ENCODE peak calls at places on chromosomes 6 and 20, in six cellular contexts. One of them, this sample, is unnamed.

GRCh38 chr6:22147983-22148797 is 148.6 kb downstream of the PRL start:
- DNase-seq in upper lobe of left lung: no peak
- DNase-seq in uterus: no peak
- DNase-seq in adrenal gland: no peak
- DNase-seq in Karpas-422: no peak
- DNase-seq in pancreas: no peak
- DNase-seq in this sample: no peak

GRCh38 chr20:44692932-44693476 is 22.2 kb upstream of the CCN5 start:
- DNase-seq in Karpas-422: no peak
- DNase-seq in adrenal gland: peak; percentile 60
- DNase-seq in uterus: peak; percentile 77
- DNase-seq in upper lobe of left lung: no peak
- DNase-seq in pancreas: no peak
- DNase-seq in this sample: no peak

GRCh38 chr6:83051386-83052172 is 14.1 kb downstream of the UBE3D start:
- DNase-seq in upper lobe of left lung: no peak
- DNase-seq in pancreas: no peak
- DNase-seq in adrenal gland: no peak
- DNase-seq in uterus: no peak
- DNase-seq in Karpas-422: no peak
- DNase-seq in this sample: no peak

GRCh38 chr20:44734938-44735337 is 10.7 kb upstream of the KCNK15 start:
- DNase-seq in upper lobe of left lung: no peak
- DNase-seq in uterus: no peak
- DNase-seq in pancreas: no peak
- DNase-seq in adrenal gland: no peak
- DNase-seq in Karpas-422: no peak
- DNase-seq in this sample: no peak

GRCh38 chr6:44147256-44147655 is 11.4 kb upstream of the CAPN11 start:
- DNase-seq in adrenal gland: no peak
- DNase-seq in pancreas: no peak
- DNase-seq in upper lobe of left lung: no peak
- DNase-seq in Karpas-422: no peak
- DNase-seq in uterus: no peak
- DNase-seq in this sample: no peak

GRCh38 chr6:115932481-115932880 is 128.2 kb downstream of the FRK start:
- DNase-seq in upper lobe of left lung: no peak
- DNase-seq in Karpas-422: no peak
- DNase-seq in uterus: no peak
- DNase-seq in adrenal gland: no peak
- DNase-seq in pancreas: no peak
- DNase-seq in this sample: no peak

GRCh38 chr20:35117629-35118028 is 25.0 kb upstream of the TRPC4AP start:
- DNase-seq in adrenal gland: no peak
- DNase-seq in upper lobe of left lung: no peak
- DNase-seq in pancreas: no peak
- DNase-seq in Karpas-422: no peak
- DNase-seq in uterus: no peak
- DNase-seq in this sample: no peak

GRCh38 chr20:32777177-32777956 is 15.2 kb downstream of the DNMT3B start:
- DNase-seq in Karpas-422: no peak
- DNase-seq in uterus: no peak
- DNase-seq in pancreas: peak; percentile 90
- DNase-seq in adrenal gland: no peak
- DNase-seq in upper lobe of left lung: no peak
- DNase-seq in this sample: no peak

GRCh38 chr6:43627008-43627825 is 1.8 kb downstream of the GTPBP2 start:
- DNase-seq in adrenal gland: peak; percentile 82
- DNase-seq in upper lobe of left lung: no peak
- DNase-seq in uterus: peak; percentile 74
- DNase-seq in pancreas: peak; percentile 77
- DNase-seq in Karpas-422: no peak
- DNase-seq in this sample: no peak

GRCh38 chr6:26457407-26457795 is 354 bp upstream of the BTN2A1 start:
- DNase-seq in upper lobe of left lung: no peak
- DNase-seq in Karpas-422: no peak
- DNase-seq in adrenal gland: no peak
- DNase-seq in uterus: peak; percentile 40
- DNase-seq in pancreas: no peak
- DNase-seq in this sample: no peak

GRCh38 chr6:75896526-75896925 is 147.5 kb downstream of the MYO6 start:
- DNase-seq in adrenal gland: no peak
- DNase-seq in pancreas: no peak
- DNase-seq in Karpas-422: no peak
- DNase-seq in upper lobe of left lung: no peak
- DNase-seq in uterus: no peak
- DNase-seq in this sample: no peak

GRCh38 chr6:151313060-151313459 is 73.3 kb downstream of the AKAP12 start:
- DNase-seq in pancreas: peak; percentile 31
- DNase-seq in Karpas-422: no peak
- DNase-seq in uterus: no peak
- DNase-seq in adrenal gland: no peak
- DNase-seq in upper lobe of left lung: no peak
- DNase-seq in this sample: no peak

GRCh38 chr6:31474871-31475286 is 23.1 kb upstream of the MICB start:
- DNase-seq in uterus: no peak
- DNase-seq in adrenal gland: no peak
- DNase-seq in upper lobe of left lung: no peak
- DNase-seq in Karpas-422: peak; percentile 59
- DNase-seq in pancreas: no peak
- DNase-seq in this sample: no peak

GRCh38 chr6:122677436-122677835 is 67.2 kb downstream of the PKIB start:
- DNase-seq in Karpas-422: no peak
- DNase-seq in adrenal gland: no peak
- DNase-seq in pancreas: no peak
- DNase-seq in uterus: no peak
- DNase-seq in upper lobe of left lung: no peak
- DNase-seq in this sample: no peak

GRCh38 chr20:4809707-4810106 is 88.0 kb downstream of the PRND start:
- DNase-seq in pancreas: no peak
- DNase-seq in upper lobe of left lung: no peak
- DNase-seq in adrenal gland: no peak
- DNase-seq in uterus: no peak
- DNase-seq in Karpas-422: no peak
- DNase-seq in this sample: no peak

GRCh38 chr6:16766043-16766521 is 4.8 kb upstream of the ATXN1 start:
- DNase-seq in Karpas-422: no peak
- DNase-seq in pancreas: no peak
- DNase-seq in uterus: no peak
- DNase-seq in upper lobe of left lung: no peak
- DNase-seq in adrenal gland: no peak
- DNase-seq in this sample: no peak

GRCh38 chr6:145544031-145544430 is 191.3 kb downstream of the EPM2A start:
- DNase-seq in pancreas: no peak
- DNase-seq in adrenal gland: peak; percentile 40
- DNase-seq in uterus: peak; percentile 18
- DNase-seq in Karpas-422: no peak
- DNase-seq in upper lobe of left lung: no peak
- DNase-seq in this sample: no peak

GRCh38 chr6:133833905-133834304 is 55.0 kb upstream of the TCF21 start:
- DNase-seq in adrenal gland: no peak
- DNase-seq in uterus: no peak
- DNase-seq in upper lobe of left lung: no peak
- DNase-seq in Karpas-422: no peak
- DNase-seq in pancreas: no peak
- DNase-seq in this sample: no peak

GRCh38 chr6:44254957-44255808 is 2.1 kb downstream of the SLC35B2 start:
- DNase-seq in upper lobe of left lung: peak; percentile 24
- DNase-seq in uterus: no peak
- DNase-seq in Karpas-422: peak; percentile 72
- DNase-seq in pancreas: no peak
- DNase-seq in adrenal gland: no peak
- DNase-seq in this sample: no peak

GRCh38 chr6:139568956-139569538 is 194.6 kb upstream of the CITED2 start:
- DNase-seq in uterus: no peak
- DNase-seq in Karpas-422: no peak
- DNase-seq in pancreas: no peak
- DNase-seq in upper lobe of left lung: no peak
- DNase-seq in adrenal gland: no peak
- DNase-seq in this sample: no peak

GRCh38 chr6:43532201-43532600 is 15.3 kb downstream of the POLR1C start:
- DNase-seq in upper lobe of left lung: no peak
- DNase-seq in uterus: no peak
- DNase-seq in adrenal gland: no peak
- DNase-seq in pancreas: no peak
- DNase-seq in Karpas-422: no peak
- DNase-seq in this sample: no peak

GRCh38 chr6:100633096-100633766 is 168.5 kb upstream of the SIM1 start:
- DNase-seq in pancreas: no peak
- DNase-seq in Karpas-422: no peak
- DNase-seq in upper lobe of left lung: no peak
- DNase-seq in adrenal gland: no peak
- DNase-seq in uterus: no peak
- DNase-seq in this sample: no peak

GRCh38 chr6:155256122-155256795 is 7.6 kb upstream of the CLDN20 start:
- DNase-seq in Karpas-422: no peak
- DNase-seq in pancreas: no peak
- DNase-seq in upper lobe of left lung: peak; percentile 50
- DNase-seq in uterus: no peak
- DNase-seq in adrenal gland: no peak
- DNase-seq in this sample: no peak

DNA sequence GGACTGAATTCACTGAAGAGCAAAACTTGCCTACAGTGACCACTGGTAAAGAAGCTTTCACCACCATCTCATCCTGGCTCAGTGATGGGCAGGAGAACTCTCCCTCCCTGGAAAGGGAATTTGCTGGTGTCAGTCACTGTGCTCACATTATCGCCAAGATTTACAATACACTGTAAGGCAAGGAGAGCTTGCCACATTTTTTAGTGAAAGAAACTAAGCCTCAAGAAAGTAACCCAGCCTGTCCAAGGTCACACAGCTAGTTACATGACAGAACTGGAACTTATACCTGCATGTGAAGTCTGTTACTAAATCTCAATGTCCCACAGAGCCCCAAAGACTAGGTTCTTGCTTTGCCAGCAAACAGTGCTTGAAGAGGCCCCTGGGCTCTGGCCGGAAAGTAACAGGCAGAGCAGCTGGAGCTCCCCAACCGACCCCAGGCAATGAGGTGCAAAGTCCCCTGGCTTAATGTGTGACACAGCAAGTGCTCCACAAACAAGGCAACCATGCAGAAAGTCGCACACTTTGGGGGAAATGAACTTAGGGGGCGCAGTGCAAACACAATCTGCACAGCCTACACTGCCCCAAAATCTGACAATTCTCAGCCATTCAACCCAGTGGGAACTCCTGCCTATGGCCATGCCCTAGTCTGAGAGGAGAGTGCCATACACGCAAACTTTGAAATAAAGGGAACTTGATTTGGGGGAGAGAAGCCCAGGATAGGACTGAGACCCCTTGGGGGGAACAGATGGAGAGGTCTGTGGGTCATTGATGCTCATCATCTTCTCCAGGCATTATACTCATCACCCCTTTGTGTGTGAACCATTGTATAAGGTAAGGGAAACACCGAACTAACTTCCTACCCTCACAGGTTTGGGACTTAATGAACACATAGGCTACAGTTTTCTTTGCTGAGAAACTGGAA is 1.9 kb downstream of the BCL2L1 start:
- DNase-seq in uterus: no peak
- DNase-seq in Karpas-422: peak; percentile 81
- DNase-seq in pancreas: no peak
- DNase-seq in adrenal gland: no peak
- DNase-seq in upper lobe of left lung: no peak
- DNase-seq in this sample: no peak
- H3K4me1 ChIP-seq in uterus: no peaks in the 10 kb centered on the region
- H3K4me1 ChIP-seq in Karpas-422: peaks cover 57% of the 10 kb centered on the region
- H3K4me1 ChIP-seq in pancreas: peaks cover 8% of the 10 kb centered on the region
- H3K4me1 ChIP-seq in adrenal gland: peaks cover 48% of the 10 kb centered on the region
- H3K4me1 ChIP-seq in upper lobe of left lung: peaks cover 46% of the 10 kb centered on the region
- H3K4me1 ChIP-seq in this sample: peaks cover 49% of the 10 kb centered on the region

GRCh38 chr6:132133734-132134490 is 182.7 kb upstream of the CCN2 start:
- DNase-seq in adrenal gland: no peak
- DNase-seq in uterus: no peak
- DNase-seq in upper lobe of left lung: no peak
- DNase-seq in Karpas-422: no peak
- DNase-seq in pancreas: no peak
- DNase-seq in this sample: no peak
- H3K27ac ChIP-seq in adrenal gland: no peak overlapping the region
- H3K27ac ChIP-seq in uterus: peak overlapping the region; percentile 92
- H3K27ac ChIP-seq in upper lobe of left lung: no peak overlapping the region
- H3K27ac ChIP-seq in Karpas-422: no peak overlapping the region
- H3K27ac ChIP-seq in pancreas: no peak overlapping the region
- H3K27ac ChIP-seq in this sample: peak overlapping the region; percentile 83

GRCh38 chr6:137223370-137224131 is 4.4 kb upstream of the IFNGR1 start:
- DNase-seq in adrenal gland: peak; percentile 36
- DNase-seq in upper lobe of left lung: no peak
- DNase-seq in pancreas: no peak
- DNase-seq in uterus: no peak
- DNase-seq in Karpas-422: no peak
- DNase-seq in this sample: no peak
- H3K4me1 ChIP-seq in adrenal gland: peaks cover 8% of the 10 kb centered on the region
- H3K4me1 ChIP-seq in upper lobe of left lung: peaks cover 77% of the 10 kb centered on the region
- H3K4me1 ChIP-seq in pancreas: no peaks in the 10 kb centered on the region
- H3K4me1 ChIP-seq in uterus: no peaks in the 10 kb centered on the region
- H3K4me1 ChIP-seq in Karpas-422: peaks cover 40% of the 10 kb centered on the region
- H3K4me1 ChIP-seq in this sample: peaks cover 43% of the 10 kb centered on the region

GRCh38 chr20:58895099-58895795 is 42.7 kb downstream of the GNAS start:
- DNase-seq in pancreas: no peak
- DNase-seq in adrenal gland: no peak
- DNase-seq in Karpas-422: no peak
- DNase-seq in uterus: no peak
- DNase-seq in upper lobe of left lung: no peak
- DNase-seq in this sample: no peak
- H3K27ac ChIP-seq in pancreas: peak overlapping the region; percentile 44
- H3K27ac ChIP-seq in adrenal gland: no peak overlapping the region
- H3K27ac ChIP-seq in Karpas-422: peak overlapping the region; percentile 90
- H3K27ac ChIP-seq in uterus: peak overlapping the region; percentile 58
- H3K27ac ChIP-seq in upper lobe of left lung: no peak overlapping the region
- H3K27ac ChIP-seq in this sample: peak overlapping the region; percentile 8

GRCh38 chr6:45450132-45450531 is 72.4 kb upstream of the SUPT3H start:
- DNase-seq in Karpas-422: no peak
- DNase-seq in upper lobe of left lung: no peak
- DNase-seq in adrenal gland: no peak
- DNase-seq in uterus: no peak
- DNase-seq in pancreas: no peak
- DNase-seq in this sample: no peak
- H3K4me1 ChIP-seq in Karpas-422: no peaks in the 10 kb centered on the region
- H3K4me1 ChIP-seq in upper lobe of left lung: peaks cover 31% of the 10 kb centered on the region
- H3K4me1 ChIP-seq in adrenal gland: peaks cover 4% of the 10 kb centered on the region
- H3K4me1 ChIP-seq in uterus: no peaks in the 10 kb centered on the region
- H3K4me1 ChIP-seq in pancreas: peaks cover 6% of the 10 kb centered on the region
- H3K4me1 ChIP-seq in this sample: peaks cover 10% of the 10 kb centered on the region

DNA sequence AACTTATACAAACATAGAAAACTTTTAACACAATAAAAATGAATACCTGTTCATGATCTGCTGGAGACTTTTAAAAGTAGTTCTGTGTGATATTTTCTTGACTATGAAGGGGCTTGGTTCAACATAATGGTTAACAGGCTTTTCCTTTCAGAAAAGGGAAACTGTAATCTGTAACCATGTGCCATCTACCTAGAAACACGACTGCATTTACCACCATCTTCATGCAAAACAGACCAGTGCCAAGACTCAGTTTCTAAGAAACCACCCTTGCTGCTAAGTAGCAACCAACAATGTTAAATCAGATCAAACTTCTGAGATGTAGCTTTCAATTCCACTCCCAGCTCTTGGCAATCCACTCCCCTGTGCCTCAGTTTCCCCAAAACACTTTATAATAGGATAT is 15.7 kb downstream of the STAU1 start:
- DNase-seq in Karpas-422: no peak
- DNase-seq in pancreas: no peak
- DNase-seq in upper lobe of left lung: no peak
- DNase-seq in uterus: no peak
- DNase-seq in adrenal gland: no peak
- DNase-seq in this sample: no peak
- H3K27ac ChIP-seq in Karpas-422: no peak overlapping the region
- H3K27ac ChIP-seq in pancreas: no peak overlapping the region
- H3K27ac ChIP-seq in upper lobe of left lung: no peak overlapping the region
- H3K27ac ChIP-seq in uterus: no peak overlapping the region
- H3K27ac ChIP-seq in adrenal gland: no peak overlapping the region
- H3K27ac ChIP-seq in this sample: no peak overlapping the region

This sample was measured in esophagus squamous epithelium.